ENCODE peak calls at places on chromosomes 11 and 22, in six cellular contexts. One of them, this sample, is unnamed.

GRCh38 chr11:14288189-14288935 is 70.6 kb downstream of the RRAS2 start:
- DNase-seq in adrenal gland: no peak
- DNase-seq in stromal cell of bone marrow: peak; percentile 36
- DNase-seq in NCI-H1436: no peak
- DNase-seq in CD8-positive, alpha-beta memory T cell: no peak
- DNase-seq in NCI-H748 treated with DMSO at 0.1 percent for 48 hours: no peak
- DNase-seq in this sample: peak; percentile 90

GRCh38 chr22:50730013-50730891 is 7.8 kb upstream of the ACR start:
- DNase-seq in stromal cell of bone marrow: no peak
- DNase-seq in NCI-H748 treated with DMSO at 0.1 percent for 48 hours: no peak
- DNase-seq in adrenal gland: peak; percentile 15
- DNase-seq in CD8-positive, alpha-beta memory T cell: no peak
- DNase-seq in NCI-H1436: no peak
- DNase-seq in this sample: no peak

GRCh38 chr22:32607086-32607485 is 132.5 kb downstream of the FBXO7 start:
- DNase-seq in adrenal gland: no peak
- DNase-seq in NCI-H748 treated with DMSO at 0.1 percent for 48 hours: no peak
- DNase-seq in NCI-H1436: no peak
- DNase-seq in stromal cell of bone marrow: no peak
- DNase-seq in CD8-positive, alpha-beta memory T cell: no peak
- DNase-seq in this sample: no peak

GRCh38 chr11:28343304-28344233 is 235.4 kb downstream of the METTL15 start:
- DNase-seq in stromal cell of bone marrow: peak; percentile 62
- DNase-seq in CD8-positive, alpha-beta memory T cell: no peak
- DNase-seq in NCI-H1436: no peak
- DNase-seq in NCI-H748 treated with DMSO at 0.1 percent for 48 hours: no peak
- DNase-seq in adrenal gland: no peak
- DNase-seq in this sample: peak; percentile 58

GRCh38 chr22:50363411-50364194 is 20.5 kb downstream of the PPP6R2 start:
- DNase-seq in CD8-positive, alpha-beta memory T cell: no peak
- DNase-seq in NCI-H1436: no peak
- DNase-seq in NCI-H748 treated with DMSO at 0.1 percent for 48 hours: no peak
- DNase-seq in adrenal gland: no peak
- DNase-seq in stromal cell of bone marrow: no peak
- DNase-seq in this sample: no peak

GRCh38 chr22:31973739-31974138 is 29.4 kb downstream of the YWHAH start:
- DNase-seq in NCI-H748 treated with DMSO at 0.1 percent for 48 hours: no peak
- DNase-seq in CD8-positive, alpha-beta memory T cell: no peak
- DNase-seq in adrenal gland: no peak
- DNase-seq in stromal cell of bone marrow: no peak
- DNase-seq in NCI-H1436: no peak
- DNase-seq in this sample: peak; percentile 82

GRCh38 chr11:35683728-35684339 is 21.3 kb downstream of the TRIM44 start:
- DNase-seq in NCI-H748 treated with DMSO at 0.1 percent for 48 hours: no peak
- DNase-seq in adrenal gland: no peak
- DNase-seq in CD8-positive, alpha-beta memory T cell: no peak
- DNase-seq in stromal cell of bone marrow: peak; percentile 44
- DNase-seq in NCI-H1436: no peak
- DNase-seq in this sample: peak; percentile 34

GRCh38 chr11:111634981-111635705 is 32.9 kb downstream of the SIK2 start:
- DNase-seq in NCI-H748 treated with DMSO at 0.1 percent for 48 hours: no peak
- DNase-seq in CD8-positive, alpha-beta memory T cell: no peak
- DNase-seq in NCI-H1436: no peak
- DNase-seq in adrenal gland: no peak
- DNase-seq in stromal cell of bone marrow: peak; percentile 24
- DNase-seq in this sample: peak; percentile 64

GRCh38 chr22:28978158-28978557 is 83.5 kb downstream of the C22orf31 start:
- DNase-seq in adrenal gland: peak; percentile 45
- DNase-seq in CD8-positive, alpha-beta memory T cell: no peak
- DNase-seq in NCI-H748 treated with DMSO at 0.1 percent for 48 hours: no peak
- DNase-seq in NCI-H1436: no peak
- DNase-seq in stromal cell of bone marrow: no peak
- DNase-seq in this sample: peak; percentile 67

GRCh38 chr22:46224771-46225290 is 25.3 kb downstream of the CDPF1 start:
- DNase-seq in NCI-H1436: no peak
- DNase-seq in stromal cell of bone marrow: no peak
- DNase-seq in NCI-H748 treated with DMSO at 0.1 percent for 48 hours: no peak
- DNase-seq in adrenal gland: peak; percentile 76
- DNase-seq in CD8-positive, alpha-beta memory T cell: no peak
- DNase-seq in this sample: no peak

GRCh38 chr11:116733959-116734517 is 38.7 kb downstream of the BUD13 start:
- DNase-seq in adrenal gland: no peak
- DNase-seq in NCI-H748 treated with DMSO at 0.1 percent for 48 hours: no peak
- DNase-seq in NCI-H1436: no peak
- DNase-seq in stromal cell of bone marrow: no peak
- DNase-seq in CD8-positive, alpha-beta memory T cell: no peak
- DNase-seq in this sample: no peak

GRCh38 chr22:41561335-41561734 is 525 bp downstream of the CSDC2 start:
- DNase-seq in adrenal gland: peak; percentile 40
- DNase-seq in stromal cell of bone marrow: no peak
- DNase-seq in CD8-positive, alpha-beta memory T cell: no peak
- DNase-seq in NCI-H1436: no peak
- DNase-seq in NCI-H748 treated with DMSO at 0.1 percent for 48 hours: no peak
- DNase-seq in this sample: peak; percentile 19

GRCh38 chr11:68010058-68011041 is at the start of gene ALDH3B1:
- DNase-seq in stromal cell of bone marrow: peak; percentile 83
- DNase-seq in NCI-H748 treated with DMSO at 0.1 percent for 48 hours: no peak
- DNase-seq in NCI-H1436: no peak
- DNase-seq in adrenal gland: peak; percentile 88
- DNase-seq in CD8-positive, alpha-beta memory T cell: no peak
- DNase-seq in this sample: peak; percentile 87

GRCh38 chr11:69074375-69074774 is 25.6 kb downstream of the TPCN2 start:
- DNase-seq in adrenal gland: no peak
- DNase-seq in CD8-positive, alpha-beta memory T cell: no peak
- DNase-seq in NCI-H1436: no peak
- DNase-seq in NCI-H748 treated with DMSO at 0.1 percent for 48 hours: no peak
- DNase-seq in stromal cell of bone marrow: no peak
- DNase-seq in this sample: no peak

GRCh38 chr22:29702025-29702930 is 17.5 kb upstream of the CABP7 start:
- DNase-seq in NCI-H748 treated with DMSO at 0.1 percent for 48 hours: no peak
- DNase-seq in stromal cell of bone marrow: no peak
- DNase-seq in adrenal gland: no peak
- DNase-seq in CD8-positive, alpha-beta memory T cell: no peak
- DNase-seq in NCI-H1436: no peak
- DNase-seq in this sample: no peak

GRCh38 chr22:20221421-20222340 is 46.4 kb downstream of the RTN4R start:
- DNase-seq in CD8-positive, alpha-beta memory T cell: no peak
- DNase-seq in adrenal gland: no peak
- DNase-seq in stromal cell of bone marrow: no peak
- DNase-seq in NCI-H1436: no peak
- DNase-seq in NCI-H748 treated with DMSO at 0.1 percent for 48 hours: no peak
- DNase-seq in this sample: no peak

GRCh38 chr11:31913985-31914384 is 102.9 kb upstream of the PAX6 start:
- DNase-seq in NCI-H748 treated with DMSO at 0.1 percent for 48 hours: no peak
- DNase-seq in stromal cell of bone marrow: no peak
- DNase-seq in CD8-positive, alpha-beta memory T cell: no peak
- DNase-seq in adrenal gland: no peak
- DNase-seq in NCI-H1436: no peak
- DNase-seq in this sample: no peak

GRCh38 chr11:13717331-13717730 is 48.9 kb downstream of the FAR1 start:
- DNase-seq in adrenal gland: no peak
- DNase-seq in NCI-H748 treated with DMSO at 0.1 percent for 48 hours: no peak
- DNase-seq in stromal cell of bone marrow: peak; percentile 39
- DNase-seq in CD8-positive, alpha-beta memory T cell: no peak
- DNase-seq in NCI-H1436: no peak
- DNase-seq in this sample: peak; percentile 51

GRCh38 chr11:64001552-64002427 is 15.6 kb downstream of the OTUB1 start:
- DNase-seq in NCI-H748 treated with DMSO at 0.1 percent for 48 hours: no peak
- DNase-seq in NCI-H1436: no peak
- DNase-seq in adrenal gland: no peak
- DNase-seq in stromal cell of bone marrow: no peak
- DNase-seq in CD8-positive, alpha-beta memory T cell: no peak
- DNase-seq in this sample: no peak

GRCh38 chr11:63845305-63845704 is 6.4 kb downstream of the MARK2 start:
- DNase-seq in NCI-H1436: no peak
- DNase-seq in NCI-H748 treated with DMSO at 0.1 percent for 48 hours: no peak
- DNase-seq in CD8-positive, alpha-beta memory T cell: no peak
- DNase-seq in stromal cell of bone marrow: peak; percentile 36
- DNase-seq in adrenal gland: no peak
- DNase-seq in this sample: peak; percentile 87

GRCh38 chr11:67699521-67699920 is 25.1 kb upstream of the ALDH3B2 start:
- DNase-seq in NCI-H748 treated with DMSO at 0.1 percent for 48 hours: no peak
- DNase-seq in CD8-positive, alpha-beta memory T cell: no peak
- DNase-seq in stromal cell of bone marrow: no peak
- DNase-seq in adrenal gland: no peak
- DNase-seq in NCI-H1436: no peak
- DNase-seq in this sample: no peak

GRCh38 chr22:42270178-42270511 is 308 bp downstream of the TCF20 start:
- DNase-seq in CD8-positive, alpha-beta memory T cell: no peak
- DNase-seq in stromal cell of bone marrow: no peak
- DNase-seq in adrenal gland: peak; percentile 43
- DNase-seq in NCI-H1436: peak; percentile 30
- DNase-seq in NCI-H748 treated with DMSO at 0.1 percent for 48 hours: peak; percentile 15
- DNase-seq in this sample: no peak

GRCh38 chr11:72244317-72245231 is 598 bp upstream of the PHOX2A start:
- DNase-seq in stromal cell of bone marrow: no peak
- DNase-seq in adrenal gland: peak; percentile 35
- DNase-seq in NCI-H1436: no peak
- DNase-seq in NCI-H748 treated with DMSO at 0.1 percent for 48 hours: no peak
- DNase-seq in CD8-positive, alpha-beta memory T cell: no peak
- DNase-seq in this sample: no peak

GRCh38 chr11:35886759-35887158 is 57.1 kb upstream of the LDLRAD3 start:
- DNase-seq in stromal cell of bone marrow: no peak
- DNase-seq in NCI-H748 treated with DMSO at 0.1 percent for 48 hours: no peak
- DNase-seq in adrenal gland: no peak
- DNase-seq in NCI-H1436: no peak
- DNase-seq in CD8-positive, alpha-beta memory T cell: no peak
- DNase-seq in this sample: no peak

GRCh38 chr11:61477734-61478148 is 30.8 kb upstream of the LRRC10B start:
- DNase-seq in adrenal gland: peak; percentile 52
- DNase-seq in stromal cell of bone marrow: no peak
- DNase-seq in NCI-H748 treated with DMSO at 0.1 percent for 48 hours: no peak
- DNase-seq in CD8-positive, alpha-beta memory T cell: peak; percentile 35
- DNase-seq in NCI-H1436: no peak
- DNase-seq in this sample: peak; percentile 22

GRCh38 chr11:121473064-121473777 is 20.5 kb upstream of the SORL1-AS1 start:
- DNase-seq in CD8-positive, alpha-beta memory T cell: no peak
- DNase-seq in NCI-H748 treated with DMSO at 0.1 percent for 48 hours: no peak
- DNase-seq in adrenal gland: no peak
- DNase-seq in stromal cell of bone marrow: peak; percentile 39
- DNase-seq in NCI-H1436: no peak
- DNase-seq in this sample: peak; percentile 63

GRCh38 chr11:70581991-70582885 is 183.9 kb downstream of the CTTN start:
- DNase-seq in adrenal gland: no peak
- DNase-seq in NCI-H748 treated with DMSO at 0.1 percent for 48 hours: no peak
- DNase-seq in CD8-positive, alpha-beta memory T cell: no peak
- DNase-seq in NCI-H1436: no peak
- DNase-seq in stromal cell of bone marrow: no peak
- DNase-seq in this sample: no peak

GRCh38 chr11:71977743-71978418 is 20.8 kb upstream of the IL18BP start:
- DNase-seq in CD8-positive, alpha-beta memory T cell: peak; percentile 20
- DNase-seq in NCI-H748 treated with DMSO at 0.1 percent for 48 hours: peak; percentile 23
- DNase-seq in stromal cell of bone marrow: peak; percentile 31
- DNase-seq in adrenal gland: peak; percentile 65
- DNase-seq in NCI-H1436: peak; percentile 19
- DNase-seq in this sample: peak; percentile 58

GRCh38 chr22:32339190-32340012 is 18.3 kb upstream of the RFPL3 start:
- DNase-seq in CD8-positive, alpha-beta memory T cell: no peak
- DNase-seq in NCI-H1436: no peak
- DNase-seq in stromal cell of bone marrow: no peak
- DNase-seq in adrenal gland: no peak
- DNase-seq in NCI-H748 treated with DMSO at 0.1 percent for 48 hours: no peak
- DNase-seq in this sample: no peak

GRCh38 chr11:3088806-3089205 is 31.6 kb upstream of the CARS1 start:
- DNase-seq in NCI-H1436: no peak
- DNase-seq in adrenal gland: no peak
- DNase-seq in NCI-H748 treated with DMSO at 0.1 percent for 48 hours: no peak
- DNase-seq in CD8-positive, alpha-beta memory T cell: no peak
- DNase-seq in stromal cell of bone marrow: no peak
- DNase-seq in this sample: no peak

GRCh38 chr11:44243086-44243485 is 66.9 kb downstream of the ALX4 start:
- DNase-seq in stromal cell of bone marrow: no peak
- DNase-seq in NCI-H1436: no peak
- DNase-seq in NCI-H748 treated with DMSO at 0.1 percent for 48 hours: no peak
- DNase-seq in CD8-positive, alpha-beta memory T cell: no peak
- DNase-seq in adrenal gland: no peak
- DNase-seq in this sample: no peak

GRCh38 chr22:27810566-27810965 is 9.0 kb upstream of the MN1 start:
- DNase-seq in adrenal gland: no peak
- DNase-seq in CD8-positive, alpha-beta memory T cell: no peak
- DNase-seq in NCI-H1436: no peak
- DNase-seq in stromal cell of bone marrow: peak; percentile 66
- DNase-seq in NCI-H748 treated with DMSO at 0.1 percent for 48 hours: no peak
- DNase-seq in this sample: peak; percentile 29

GRCh38 chr11:48013269-48013901 is 33.0 kb downstream of the PTPRJ start:
- DNase-seq in stromal cell of bone marrow: no peak
- DNase-seq in CD8-positive, alpha-beta memory T cell: peak; percentile 52
- DNase-seq in NCI-H748 treated with DMSO at 0.1 percent for 48 hours: no peak
- DNase-seq in NCI-H1436: no peak
- DNase-seq in adrenal gland: no peak
- DNase-seq in this sample: peak; percentile 96

GRCh38 chr11:57770793-57771192 is 9.2 kb downstream of the CTNND1 start:
- DNase-seq in stromal cell of bone marrow: no peak
- DNase-seq in CD8-positive, alpha-beta memory T cell: no peak
- DNase-seq in NCI-H748 treated with DMSO at 0.1 percent for 48 hours: no peak
- DNase-seq in adrenal gland: no peak
- DNase-seq in NCI-H1436: no peak
- DNase-seq in this sample: no peak

GRCh38 chr11:104129138-104129537 is 34.8 kb downstream of the PDGFD start:
- DNase-seq in stromal cell of bone marrow: no peak
- DNase-seq in CD8-positive, alpha-beta memory T cell: no peak
- DNase-seq in NCI-H1436: no peak
- DNase-seq in NCI-H748 treated with DMSO at 0.1 percent for 48 hours: no peak
- DNase-seq in adrenal gland: no peak
- DNase-seq in this sample: no peak

GRCh38 chr11:2781413-2782274 is 81.8 kb upstream of the KCNQ1OT1 start:
- DNase-seq in adrenal gland: peak; percentile 14
- DNase-seq in stromal cell of bone marrow: no peak
- DNase-seq in NCI-H1436: no peak
- DNase-seq in NCI-H748 treated with DMSO at 0.1 percent for 48 hours: no peak
- DNase-seq in CD8-positive, alpha-beta memory T cell: no peak
- DNase-seq in this sample: no peak

GRCh38 chr11:111454561-111455192 is 57.5 kb downstream of the BTG4 start:
- DNase-seq in NCI-H748 treated with DMSO at 0.1 percent for 48 hours: no peak
- DNase-seq in CD8-positive, alpha-beta memory T cell: no peak
- DNase-seq in stromal cell of bone marrow: peak; percentile 38
- DNase-seq in adrenal gland: no peak
- DNase-seq in NCI-H1436: peak; percentile 49
- DNase-seq in this sample: peak; percentile 67

GRCh38 chr11:28459912-28460311 is 351.7 kb downstream of the METTL15 start:
- DNase-seq in stromal cell of bone marrow: no peak
- DNase-seq in adrenal gland: no peak
- DNase-seq in NCI-H1436: no peak
- DNase-seq in CD8-positive, alpha-beta memory T cell: no peak
- DNase-seq in NCI-H748 treated with DMSO at 0.1 percent for 48 hours: no peak
- DNase-seq in this sample: no peak

This sample was measured in kidney tubule cell.